ENCODE peak calls at places on chromosome X, in six cellular contexts. P is brain microvascular endothelial cell, Y is trophoblast cell, X is A673, A is hippocampal formation, I is GM10248. F is an unnamed sample.

GRCh38 chrX:68727696-68728095 is 80.2 kb downstream of the STARD8 start:
- DNase-seq in P (no peak), Y (no peak), X (no peak), A (no peak), I (no peak), F (no peak)

GRCh38 chrX:15215366-15215765 is 54.5 kb downstream of the ASB9 start:
- DNase-seq in P (no peak), Y (no peak), X (no peak), A (no peak), I (no peak), F (no peak)

GRCh38 chrX:370963-371745 is 15.6 kb downstream of the PPP2R3B start:
- DNase-seq in P (no peak), Y (no peak), X (no peak), A (no peak), I (no peak), F (no peak)

GRCh38 chrX:17425551-17425950 is 50.6 kb downstream of the NHS start:
- DNase-seq in P (no peak), Y (no peak), X (no peak), A (no peak), I (no peak), F (no peak)

GRCh38 chrX:108399427-108400165 is 38.6 kb downstream of the COL4A6 start:
- DNase-seq in P (peak), Y (no peak), X (no peak), A (no peak), I (no peak), F (no peak)

GRCh38 chrX:82945332-82945731 is 562.8 kb upstream of the POU3F4 start:
- DNase-seq in P (no peak), Y (no peak), X (no peak), A (no peak), I (no peak), F (no peak)

GRCh38 chrX:101950581-101950980 is 18.8 kb upstream of the ZMAT1 start:
- DNase-seq in P (no peak), Y (no peak), X (no peak), A (no peak), I (no peak), F (no peak)

GRCh38 chrX:74383611-74384010 is 37.7 kb upstream of the SLC16A2 start:
- DNase-seq in P (peak), Y (peak), X (peak), A (peak), I (peak), F (peak)

GRCh38 chrX:103170216-103170615 is 44.7 kb upstream of the BEX4 start:
- DNase-seq in P (no peak), Y (no peak), X (no peak), A (no peak), I (no peak), F (no peak)

GRCh38 chrX:69285401-69285871 is 120.2 kb upstream of the PJA1 start:
- DNase-seq in P (no peak), Y (no peak), X (no peak), A (no peak), I (no peak), F (no peak)

GRCh38 chrX:134764202-134764785 is 106.0 kb upstream of the PLAC1 start:
- DNase-seq in P (no peak), Y (peak), X (peak), A (no peak), I (peak), F (peak)

GRCh38 chrX:51440365-51440764 is 56.0 kb downstream of the NUDT11 start:
- DNase-seq in P (no peak), Y (no peak), X (no peak), A (no peak), I (no peak), F (no peak)

GRCh38 chrX:41087219-41087618 is 2.0 kb downstream of the USP9X start:
- DNase-seq in P (no peak), Y (no peak), X (no peak), A (no peak), I (no peak), F (no peak)

GRCh38 chrX:80876877-80877276 is 67.2 kb upstream of the BRWD3 start:
- DNase-seq in P (no peak), Y (no peak), X (peak), A (no peak), I (peak), F (peak)

GRCh38 chrX:150936556-150936955 is 38.1 kb upstream of the CD99L2 start:
- DNase-seq in P (no peak), Y (no peak), X (no peak), A (no peak), I (no peak), F (no peak)

GRCh38 chrX:135410861-135411627 is 10.7 kb upstream of the SMIM10L2A start:
- DNase-seq in P (no peak), Y (no peak), X (no peak), A (no peak), I (no peak), F (no peak)

GRCh38 chrX:109352121-109352556 is 129.7 kb downstream of the GUCY2F start:
- DNase-seq in P (peak), Y (peak), X (no peak), A (no peak), I (no peak), F (no peak)

GRCh38 chrX:24231169-24231568 is 81.6 kb downstream of the ZFX start:
- DNase-seq in P (peak), Y (no peak), X (peak), A (no peak), I (peak), F (peak)

GRCh38 chrX:138485224-138485623 is 226.3 kb downstream of the FGF13 start:
- DNase-seq in P (no peak), Y (peak), X (no peak), A (no peak), I (no peak), F (no peak)

GRCh38 chrX:47587091-47587891 is 5.1 kb downstream of the TIMP1 start:
- DNase-seq in P (no peak), Y (no peak), X (no peak), A (no peak), I (no peak), F (no peak)

GRCh38 chrX:130682990-130683389 is 220.0 kb downstream of the ENOX2 start:
- DNase-seq in P (peak), Y (no peak), X (no peak), A (no peak), I (no peak), F (no peak)

GRCh38 chrX:149286940-149287349 is 218.2 kb downstream of the IDS start:
- DNase-seq in P (peak), Y (peak), X (peak), A (peak), I (peak), F (peak)

GRCh38 chrX:10259716-10260115 is 102.9 kb downstream of the CLCN4 start:
- DNase-seq in P (peak), Y (no peak), X (no peak), A (no peak), I (no peak), F (no peak)

GRCh38 chrX:150683536-150684146 is 9.6 kb upstream of the MTMR1 start:
- DNase-seq in P (no peak), Y (no peak), X (peak), A (no peak), I (peak), F (no peak)

F was measured in RCC 7860.